ENCODE peak calls at places on chromosomes 1 and 21, in nine cellular contexts. H, D, Y, L, C, E, P, Z and T are unnamed samples.

GRCh38 chr1:243883551-243883950 is 33.5 kb upstream of the AKT3 start:
- DNase-seq in H (no peak), D (no peak), Y (no peak), L (no peak), C (no peak), E (no peak), P (no peak), Z (peak; percentile 70), T (no peak)

GRCh38 chr1:39385067-39385988 is 106.1 kb upstream of the BMP8A start:
- DNase-seq in H (no peak), D (no peak), Y (no peak), L (no peak), C (no peak), E (no peak), P (no peak), Z (no peak), T (no peak)

GRCh38 chr1:245860681-245861552 is 646.2 kb downstream of the SMYD3 start:
- DNase-seq in H (no peak), D (no peak), Y (no peak), L (no peak), C (no peak), E (no peak), P (no peak), Z (peak; percentile 95), T (no peak)

GRCh38 chr1:179229214-179230140 is at the start of gene ABL2:
- DNase-seq in H (peak; percentile 70), D (peak; percentile 60), Y (no peak), L (peak; percentile 19), C (peak; percentile 78), E (peak; percentile 27), P (peak; percentile 67), Z (peak; percentile 47), T (peak; percentile 19)

GRCh38 chr1:162094271-162094670 is 24.8 kb downstream of the NOS1AP start:
- DNase-seq in H (no peak), D (no peak), Y (no peak), L (no peak), C (no peak), E (no peak), P (no peak), Z (no peak), T (no peak)

GRCh38 chr1:103461171-103462105 is 64.1 kb upstream of the RNPC3 start:
- DNase-seq in H (peak; percentile 4), D (no peak), Y (no peak), L (no peak), C (no peak), E (no peak), P (no peak), Z (peak; percentile 24), T (no peak)

GRCh38 chr1:59342801-59343575 is 46.1 kb downstream of the FGGY start:
- DNase-seq in H (no peak), D (no peak), Y (no peak), L (no peak), C (no peak), E (no peak), P (no peak), Z (peak; percentile 13), T (no peak)

GRCh38 chr21:44485254-44485793 is 30.0 kb downstream of the LRRC3 start:
- DNase-seq in H (peak; percentile 51), D (no peak), Y (no peak), L (no peak), C (no peak), E (peak; percentile 24), P (peak; percentile 75), Z (no peak), T (no peak)

GRCh38 chr1:18989176-18989799 is 32.8 kb upstream of the IFFO2 start:
- DNase-seq in H (no peak), D (peak; percentile 80), Y (no peak), L (no peak), C (peak; percentile 86), E (no peak), P (no peak), Z (no peak), T (no peak)

GRCh38 chr1:14929547-14930223 is 223.9 kb upstream of the TMEM51 start:
- DNase-seq in H (no peak), D (no peak), Y (no peak), L (no peak), C (peak; percentile 26), E (peak; percentile 85), P (peak; percentile 90), Z (peak; percentile 43), T (peak; percentile 67)

GRCh38 chr1:43442756-43443155 is 11.0 kb downstream of the HYI start:
- DNase-seq in H (no peak), D (no peak), Y (no peak), L (peak; percentile 21), C (no peak), E (no peak), P (no peak), Z (no peak), T (no peak)

GRCh38 chr21:17775431-17776126 is 43.6 kb downstream of the C21orf91 start:
- DNase-seq in H (no peak), D (no peak), Y (no peak), L (no peak), C (no peak), E (no peak), P (no peak), Z (no peak), T (no peak)

GRCh38 chr1:184827600-184828368 is 73.1 kb upstream of the EDEM3 start:
- DNase-seq in H (no peak), D (no peak), Y (no peak), L (no peak), C (no peak), E (peak; percentile 32), P (peak; percentile 35), Z (peak; percentile 72), T (no peak)

GRCh38 chr1:171984850-171985485 is 143.7 kb downstream of the DNM3 start:
- DNase-seq in H (peak; percentile 24), D (no peak), Y (no peak), L (no peak), C (no peak), E (no peak), P (peak; percentile 44), Z (peak; percentile 53), T (no peak)

GRCh38 chr21:38720074-38720473 is 85.7 kb upstream of the ETS2 start:
- DNase-seq in H (no peak), D (no peak), Y (no peak), L (no peak), C (no peak), E (no peak), P (no peak), Z (no peak), T (no peak)

DNA sequence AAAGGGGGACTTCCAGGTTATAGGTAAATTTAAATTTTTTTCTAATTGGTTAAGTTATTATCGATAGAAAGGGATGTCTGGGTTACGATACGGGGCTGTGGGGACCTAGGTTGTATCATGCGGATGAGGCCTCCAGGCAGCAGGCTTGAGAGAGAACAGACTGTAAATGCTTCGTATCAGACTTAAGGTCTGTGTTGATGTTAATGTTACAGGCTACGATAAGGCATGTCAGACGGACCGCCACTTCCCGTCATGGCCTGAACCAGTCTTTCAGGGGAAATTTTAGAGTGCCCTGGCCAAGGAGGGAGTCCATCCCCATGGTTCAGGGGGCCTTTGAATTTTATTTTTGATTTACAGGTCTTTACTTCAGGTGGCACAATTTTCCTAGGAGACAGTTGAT is 16.7 kb downstream of the ABCG1 start:
- DNase-seq in H (no peak), D (no peak), Y (no peak), L (no peak), C (peak; percentile 30), E (no peak), P (peak; percentile 28), Z (no peak), T (no peak)
- H3K27ac ChIP-seq in H (peak overlapping the region; percentile 74), D (peak overlapping the region; percentile 84), Y (peak overlapping the region; percentile 88), L (no peak overlapping the region), C (peak overlapping the region; percentile 21), E (peak overlapping the region; percentile 92), P (peak overlapping the region; percentile 88), Z (no peak overlapping the region), T (no peak overlapping the region)

DNA sequence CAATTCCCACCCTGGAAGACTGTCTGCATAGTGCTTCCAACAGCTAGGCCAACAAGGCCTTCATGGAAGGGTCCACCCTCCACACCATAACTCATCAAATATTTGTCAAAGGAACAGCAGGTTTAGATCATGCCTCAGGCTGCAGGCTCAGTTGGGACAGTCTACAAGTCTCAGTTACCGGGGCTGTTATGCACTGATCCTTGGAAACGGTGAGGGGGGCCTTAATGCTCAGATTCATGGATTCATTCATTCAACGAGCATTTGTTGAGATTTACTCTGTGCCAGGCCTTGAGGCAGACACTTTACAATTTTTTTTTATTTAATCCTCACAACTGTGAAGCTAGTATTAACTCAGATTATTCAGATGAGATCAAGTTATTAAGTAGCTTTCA is 8.7 kb upstream of the C1orf216 start:
- DNase-seq in H (no peak), D (no peak), Y (no peak), L (no peak), C (no peak), E (no peak), P (no peak), Z (no peak), T (no peak)
- H3K27ac ChIP-seq in H (no peak overlapping the region), D (no peak overlapping the region), Y (no peak overlapping the region), L (no peak overlapping the region), C (no peak overlapping the region), E (no peak overlapping the region), P (no peak overlapping the region), Z (no peak overlapping the region), T (no peak overlapping the region)

GRCh38 chr1:45485949-45486348 is 5.0 kb downstream of the TESK2 start:
- DNase-seq in H (no peak), D (no peak), Y (no peak), L (no peak), C (no peak), E (no peak), P (no peak), Z (no peak), T (no peak)

GRCh38 chr1:45490623-45491463 is at the start of gene TESK2:
- DNase-seq in H (peak; percentile 93), D (peak; percentile 97), Y (peak; percentile 99), L (peak; percentile 98), C (peak; percentile 99), E (peak; percentile 98), P (peak; percentile 98), Z (peak; percentile 100), T (peak; percentile 100)

GRCh38 chr1:45491464-45492260 is 699 bp upstream of the TESK2 start:
- DNase-seq in H (no peak), D (no peak), Y (no peak), L (no peak), C (no peak), E (no peak), P (no peak), Z (no peak), T (no peak)

GRCh38 chr1:45490121-45490622 is 791 bp downstream of the TESK2 start:
- DNase-seq in H (no peak), D (no peak), Y (no peak), L (no peak), C (no peak), E (peak; percentile 26), P (no peak), Z (peak; percentile 37), T (no peak)

DNA sequence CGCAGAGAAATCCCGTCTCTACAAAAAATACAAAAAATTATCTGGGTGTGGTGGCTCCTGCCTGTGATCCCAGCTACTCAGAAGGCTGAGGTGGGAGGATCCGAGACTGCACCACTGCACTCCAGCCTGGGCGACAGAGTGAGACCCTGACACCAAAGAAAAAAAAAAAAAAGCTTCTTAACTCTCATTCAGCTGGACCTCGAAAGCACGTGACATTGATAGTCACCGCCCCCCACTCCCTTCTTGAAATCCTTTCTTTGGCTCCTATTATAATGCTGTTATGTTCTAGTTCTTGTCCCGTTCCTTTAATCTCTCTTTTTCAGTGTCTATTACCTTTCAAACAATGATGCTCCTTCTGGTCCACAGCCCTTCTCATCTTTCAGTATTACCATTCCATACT is 2.0 kb downstream of the TESK2 start:
- DNase-seq in H (no peak), D (no peak), Y (no peak), L (no peak), C (no peak), E (no peak), P (no peak), Z (no peak), T (no peak)
- H3K27ac ChIP-seq in H (no peak overlapping the region), D (no peak overlapping the region), Y (no peak overlapping the region), L (no peak overlapping the region), C (no peak overlapping the region), E (no peak overlapping the region), P (no peak overlapping the region), Z (no peak overlapping the region), T (no peak overlapping the region)

GRCh38 chr1:21259316-21260076 is 30.8 kb downstream of the ECE1 start:
- DNase-seq in H (no peak), D (no peak), Y (no peak), L (no peak), C (no peak), E (no peak), P (no peak), Z (no peak), T (no peak)
- H3K27ac ChIP-seq in H (peak overlapping the region; percentile 95), D (no peak overlapping the region), Y (no peak overlapping the region), L (no peak overlapping the region), C (peak overlapping the region; percentile 91), E (peak overlapping the region; percentile 99), P (no peak overlapping the region), Z (no peak overlapping the region), T (no peak overlapping the region)